ENCODE peak calls at places on chromosomes 11 and 22, in four cellular contexts. D is pancreas, V is GM23248, E is hepatocyte. B is an unnamed sample. For H3K27me3, the result is how much of the 10 kb centered on the place peaks cover.

GRCh38 chr11:66694056-66694410 is 16.3 kb upstream of the RBM4B start:
- DNase-seq in D (no peak), V (no peak), E (no peak), B (no peak)

GRCh38 chr11:115075340-115075739 is 397.0 kb downstream of the NXPE2 start:
- DNase-seq in E (no peak), D (no peak), V (no peak), B (no peak)

GRCh38 chr22:20645954-20646353 is 128.0 kb upstream of the SERPIND1 start:
- DNase-seq in E (no peak), D (no peak), V (no peak), B (no peak)

GRCh38 chr22:45207533-45207932 is 33.2 kb downstream of the KIAA0930 start:
- DNase-seq in E (no peak), D (no peak), V (no peak), B (peak)

GRCh38 chr11:10751581-10751940 is 515 bp downstream of the CTR9 start:
- DNase-seq in D (no peak), V (peak), E (peak), B (no peak)

GRCh38 chr11:2759228-2760195 is 59.7 kb upstream of the KCNQ1OT1 start:
- DNase-seq in V (no peak), E (no peak), D (peak), B (peak)

GRCh38 chr11:111795333-111795985 is 29.3 kb upstream of the PPP2R1B start:
- DNase-seq in E (no peak), D (no peak), V (peak), B (no peak)

GRCh38 chr11:134497586-134497985 is 85.5 kb upstream of the B3GAT1 start:
- DNase-seq in D (no peak), E (no peak), V (no peak), B (no peak)

GRCh38 chr11:134024420-134025085 is 44.3 kb upstream of the JAM3 start:
- DNase-seq in D (no peak), V (peak), E (no peak), B (peak)

GRCh38 chr11:117649656-117650055 is 147.4 kb downstream of the DSCAML1 start:
- DNase-seq in D (no peak), E (no peak), V (no peak), B (no peak)

GRCh38 chr11:117658809-117659208 is 138.2 kb downstream of the DSCAML1 start:
- DNase-seq in V (no peak), D (no peak), E (no peak), B (no peak)

GRCh38 chr11:117654856-117655255 is 142.2 kb downstream of the DSCAML1 start:
- DNase-seq in D (no peak), E (no peak), V (no peak), B (no peak)

GRCh38 chr11:117657801-117658200 is 139.2 kb downstream of the DSCAML1 start:
- DNase-seq in D (no peak), E (no peak), V (no peak), B (no peak)

GRCh38 chr11:117654281-117654680 is 142.7 kb downstream of the DSCAML1 start:
- DNase-seq in E (no peak), V (no peak), D (no peak), B (no peak)
- H3K27me3 ChIP-seq in E (under half), V (under half), D (under half), B (under half)

GRCh38 chr11:120647681-120648080 is 136.1 kb downstream of the GRIK4 start:
- DNase-seq in E (no peak), D (no peak), V (no peak), B (no peak)
- H3K27me3 ChIP-seq in E (under half), D (under half), V (under half), B (half or more)

DNA sequence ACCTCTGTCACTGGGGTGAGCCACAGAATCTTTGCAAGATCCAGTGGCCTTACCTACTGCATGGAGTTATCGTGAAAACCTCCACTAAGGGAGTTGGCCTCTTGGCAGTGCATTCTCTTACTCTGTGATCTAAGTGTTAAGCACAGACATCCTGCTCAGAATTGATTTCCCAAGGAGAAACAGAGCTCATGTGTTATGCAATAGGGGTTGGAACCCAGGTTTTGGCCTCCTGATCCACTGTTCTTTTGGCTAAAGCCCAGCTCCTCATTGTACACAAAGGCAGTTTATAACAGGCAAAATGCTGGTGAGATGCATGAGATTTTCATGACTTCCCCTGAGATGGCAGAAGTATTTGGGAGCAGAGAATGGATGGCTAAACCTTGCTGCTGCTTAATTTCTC is 11.8 kb downstream of the DTX4 start:
- DNase-seq in E (no peak), D (no peak), V (no peak), B (no peak)
- H3K27me3 ChIP-seq in E (under half), D (under half), V (under half), B (under half)

GRCh38 chr11:70080763-70081162 is 2.6 kb downstream of the ANO1 start:
- DNase-seq in D (no peak), E (peak), V (peak), B (no peak)
- H3K27me3 ChIP-seq in D (under half), E (half or more), V (half or more), B (under half)

GRCh38 chr11:118341749-118342489 is 586 bp downstream of the CD3D start:
- DNase-seq in V (no peak), E (no peak), D (no peak), B (no peak)
- H3K27me3 ChIP-seq in V (under half), E (under half), D (under half), B (under half)

GRCh38 chr22:36912694-36913430 is 566 bp upstream of the CSF2RB start:
- DNase-seq in D (no peak), V (no peak), E (no peak), B (no peak)

GRCh38 chr22:36914383-36914752 is 940 bp downstream of the CSF2RB start:
- DNase-seq in E (no peak), V (no peak), D (no peak), B (no peak)

GRCh38 chr22:36910461-36910860 is 3.0 kb upstream of the CSF2RB start:
- DNase-seq in D (no peak), E (no peak), V (peak), B (no peak)

GRCh38 chr22:36913431-36914382 is at the start of gene CSF2RB:
- DNase-seq in D (no peak), E (no peak), V (no peak), B (no peak)

DNA sequence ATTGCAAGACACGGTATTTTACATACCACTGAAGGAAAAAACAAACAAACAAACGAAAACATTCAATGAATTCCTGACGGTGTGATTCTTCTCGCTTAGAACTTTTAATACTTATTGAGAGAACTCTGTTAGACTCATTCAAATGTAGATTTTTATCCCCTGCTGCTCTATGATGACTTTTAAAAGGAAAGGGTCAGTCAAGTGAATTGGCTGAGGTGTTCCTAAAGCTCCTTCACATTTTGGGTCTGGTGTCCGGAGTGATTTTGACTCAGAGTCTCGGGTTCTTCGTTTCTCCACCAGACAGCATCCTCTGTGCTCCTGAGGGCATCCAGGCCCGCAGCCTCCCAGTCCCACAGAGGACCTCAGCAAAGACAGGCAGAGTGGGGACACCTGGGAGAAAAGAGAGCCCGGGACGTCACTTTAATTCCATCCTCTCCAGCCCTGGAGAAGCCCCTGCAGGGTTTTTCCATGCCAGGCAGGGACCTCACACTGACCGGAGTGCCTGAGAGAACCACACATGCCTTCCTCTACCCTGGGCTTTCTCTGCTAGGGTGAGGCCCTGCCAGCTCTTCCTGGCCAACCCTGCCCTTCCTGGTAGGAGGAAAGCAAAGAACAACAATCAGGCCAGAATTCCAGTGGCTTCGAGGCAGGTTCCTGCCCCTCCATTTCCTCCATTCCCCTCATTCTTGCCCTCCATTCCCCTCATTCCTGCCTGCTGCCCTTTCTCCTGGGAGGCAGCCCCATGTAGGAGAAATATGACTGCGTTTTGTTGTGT is 1.4 kb upstream of the CSF2RB start:
- DNase-seq in D (no peak), E (no peak), V (peak), B (peak)
- H3K27me3 ChIP-seq in D (under half), E (under half), V (under half), B (under half)

DNA sequence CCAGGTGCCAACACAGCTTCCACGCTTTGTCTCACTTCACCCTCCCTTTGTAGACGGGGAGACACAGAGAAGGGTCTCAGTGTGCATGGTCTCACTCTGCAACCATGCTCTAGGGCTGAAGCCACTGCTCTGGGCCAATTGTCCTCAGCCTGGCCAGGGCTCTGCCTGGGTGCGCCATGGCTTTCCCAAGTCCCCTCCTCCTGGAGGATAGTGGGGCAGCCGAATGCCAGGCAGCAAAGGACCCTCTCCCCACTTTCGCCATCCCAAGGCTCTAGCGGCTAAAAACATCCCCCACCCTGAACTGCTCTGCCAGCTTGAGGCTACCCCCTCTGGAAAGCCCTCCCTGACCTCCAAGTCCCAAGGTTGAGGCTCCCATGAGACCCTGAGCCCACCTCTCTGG is 20.4 kb upstream of the MYEOV start:
- DNase-seq in E (no peak), D (no peak), V (no peak), B (no peak)
- H3K27me3 ChIP-seq in E (under half), D (under half), V (half or more), B (under half)